ENCODE peak calls at places on chromosomes 7 and 10, in four cellular contexts. Z is ELR, D is A549, F is NCI-H1694 treated with DMSO at 0.1 percent for 48 hours. L is an unnamed sample.
A peak's percentile ranks its signal among the peaks of the same experiment; 100 is the strongest.

GRCh38 chr10:17021661-17022060 is 108.0 kb downstream of the CUBN start:
- DNase-seq in Z (no peak), D (no peak), F (no peak), L (peak; percentile 63)

GRCh38 chr10:91432175-91432574 is 22.0 kb downstream of the HECTD2 start:
- DNase-seq in Z (no peak), D (no peak), F (no peak), L (no peak)

GRCh38 chr10:5199398-5199797 is 2.8 kb downstream of the AKR1C4 start:
- DNase-seq in F (no peak), Z (no peak), D (peak; percentile 23), L (no peak)

GRCh38 chr7:36487756-36488336 is 98.2 kb downstream of the ANLN start:
- DNase-seq in Z (peak; percentile 75), D (peak; percentile 71), F (peak; percentile 83), L (peak; percentile 34)

GRCh38 chr7:5231811-5232484 is 41.9 kb downstream of the WIPI2 start:
- DNase-seq in Z (no peak), D (no peak), F (no peak), L (no peak)

GRCh38 chr10:102673961-102674511 is 29.8 kb downstream of the TRIM8 start:
- DNase-seq in F (peak; percentile 64), D (no peak), Z (peak; percentile 73), L (peak; percentile 95)

GRCh38 chr7:69654381-69654780 is 56.1 kb downstream of the AUTS2 start:
- DNase-seq in Z (no peak), D (peak; percentile 21), F (no peak), L (no peak)

GRCh38 chr7:4776160-4776623 is 769 bp downstream of the AP5Z1 start:
- DNase-seq in Z (no peak), F (no peak), D (no peak), L (no peak)

L was measured in SJCRH30.